ENCODE peak calls at places on chromosomes 7 and 10, in ten cellular contexts. One of them, this sample, is unnamed.
A peak's percentile ranks its signal among the peaks of the same experiment; 100 is the strongest.

GRCh38 chr7:78326870-78327269 is 528.3 kb downstream of the PHTF2 start:
- DNase-seq in hepatocyte: no peak
- DNase-seq in GM23338: no peak
- DNase-seq in CD8-positive, alpha-beta memory T cell: no peak
- DNase-seq in neural progenitor cell: no peak
- DNase-seq in upper lobe of right lung: no peak
- DNase-seq in heart left ventricle: peak; percentile 66
- DNase-seq in cardiac muscle cell: no peak
- DNase-seq in transverse colon: no peak
- DNase-seq in Caco-2: no peak
- DNase-seq in this sample: no peak

GRCh38 chr7:36630112-36630650 is 94.1 kb downstream of the AOAH start:
- DNase-seq in hepatocyte: no peak
- DNase-seq in GM23338: no peak
- DNase-seq in CD8-positive, alpha-beta memory T cell: no peak
- DNase-seq in neural progenitor cell: no peak
- DNase-seq in upper lobe of right lung: no peak
- DNase-seq in heart left ventricle: no peak
- DNase-seq in cardiac muscle cell: no peak
- DNase-seq in transverse colon: no peak
- DNase-seq in Caco-2: no peak
- DNase-seq in this sample: no peak

GRCh38 chr10:6195376-6195775 is 7.4 kb upstream of the PFKFB3 start:
- DNase-seq in hepatocyte: no peak
- DNase-seq in GM23338: no peak
- DNase-seq in CD8-positive, alpha-beta memory T cell: no peak
- DNase-seq in neural progenitor cell: no peak
- DNase-seq in upper lobe of right lung: peak; percentile 26
- DNase-seq in heart left ventricle: no peak
- DNase-seq in cardiac muscle cell: no peak
- DNase-seq in transverse colon: no peak
- DNase-seq in Caco-2: no peak
- DNase-seq in this sample: no peak

GRCh38 chr7:105790996-105791395 is 85.4 kb downstream of the ATXN7L1 start:
- DNase-seq in hepatocyte: no peak
- DNase-seq in GM23338: no peak
- DNase-seq in CD8-positive, alpha-beta memory T cell: no peak
- DNase-seq in neural progenitor cell: no peak
- DNase-seq in upper lobe of right lung: no peak
- DNase-seq in heart left ventricle: no peak
- DNase-seq in cardiac muscle cell: no peak
- DNase-seq in transverse colon: no peak
- DNase-seq in Caco-2: peak; percentile 73
- DNase-seq in this sample: no peak

GRCh38 chr7:76074972-76075370 is 27.1 kb downstream of the MDH2 start:
- DNase-seq in hepatocyte: no peak
- DNase-seq in GM23338: no peak
- DNase-seq in CD8-positive, alpha-beta memory T cell: no peak
- DNase-seq in neural progenitor cell: no peak
- DNase-seq in upper lobe of right lung: no peak
- DNase-seq in heart left ventricle: no peak
- DNase-seq in cardiac muscle cell: no peak
- DNase-seq in transverse colon: no peak
- DNase-seq in Caco-2: no peak
- DNase-seq in this sample: no peak

GRCh38 chr7:90625562-90625961 is 29.4 kb downstream of the CDK14 start:
- DNase-seq in hepatocyte: peak; percentile 78
- DNase-seq in GM23338: peak; percentile 80
- DNase-seq in CD8-positive, alpha-beta memory T cell: no peak
- DNase-seq in neural progenitor cell: peak; percentile 80
- DNase-seq in upper lobe of right lung: no peak
- DNase-seq in heart left ventricle: peak; percentile 57
- DNase-seq in cardiac muscle cell: peak; percentile 96
- DNase-seq in transverse colon: peak; percentile 11
- DNase-seq in Caco-2: peak; percentile 45
- DNase-seq in this sample: peak; percentile 86

GRCh38 chr10:78934499-78934898 is 134.3 kb upstream of the ZMIZ1 start:
- DNase-seq in hepatocyte: no peak
- DNase-seq in GM23338: no peak
- DNase-seq in CD8-positive, alpha-beta memory T cell: no peak
- DNase-seq in neural progenitor cell: no peak
- DNase-seq in upper lobe of right lung: peak; percentile 40
- DNase-seq in heart left ventricle: no peak
- DNase-seq in cardiac muscle cell: no peak
- DNase-seq in transverse colon: no peak
- DNase-seq in Caco-2: no peak
- DNase-seq in this sample: no peak

GRCh38 chr7:135843214-135843613 is 94.6 kb upstream of the FAM180A start:
- DNase-seq in hepatocyte: no peak
- DNase-seq in GM23338: no peak
- DNase-seq in CD8-positive, alpha-beta memory T cell: no peak
- DNase-seq in neural progenitor cell: no peak
- DNase-seq in upper lobe of right lung: no peak
- DNase-seq in heart left ventricle: no peak
- DNase-seq in cardiac muscle cell: no peak
- DNase-seq in transverse colon: no peak
- DNase-seq in Caco-2: no peak
- DNase-seq in this sample: no peak

GRCh38 chr10:3805791-3806381 is 20.9 kb upstream of the KLF6 start:
- DNase-seq in hepatocyte: peak; percentile 40
- DNase-seq in GM23338: no peak
- DNase-seq in CD8-positive, alpha-beta memory T cell: peak; percentile 82
- DNase-seq in neural progenitor cell: no peak
- DNase-seq in upper lobe of right lung: no peak
- DNase-seq in heart left ventricle: peak; percentile 57
- DNase-seq in cardiac muscle cell: no peak
- DNase-seq in transverse colon: peak; percentile 61
- DNase-seq in Caco-2: peak; percentile 80
- DNase-seq in this sample: no peak

GRCh38 chr7:157588271-157588589 is 251.4 kb downstream of the DNAJB6 start:
- DNase-seq in hepatocyte: no peak
- DNase-seq in GM23338: no peak
- DNase-seq in CD8-positive, alpha-beta memory T cell: no peak
- DNase-seq in neural progenitor cell: no peak
- DNase-seq in upper lobe of right lung: peak; percentile 45
- DNase-seq in heart left ventricle: no peak
- DNase-seq in cardiac muscle cell: no peak
- DNase-seq in transverse colon: no peak
- DNase-seq in Caco-2: no peak
- DNase-seq in this sample: no peak

GRCh38 chr10:1609596-1609995 is 127.7 kb downstream of the ADARB2 start:
- DNase-seq in hepatocyte: no peak
- DNase-seq in GM23338: no peak
- DNase-seq in CD8-positive, alpha-beta memory T cell: no peak
- DNase-seq in neural progenitor cell: no peak
- DNase-seq in upper lobe of right lung: no peak
- DNase-seq in heart left ventricle: no peak
- DNase-seq in cardiac muscle cell: no peak
- DNase-seq in transverse colon: no peak
- DNase-seq in Caco-2: no peak
- DNase-seq in this sample: no peak
- H3K27me3 ChIP-seq in hepatocyte: peaks cover 44% of the 10 kb centered on the region
- H3K27me3 ChIP-seq in GM23338: no peaks in the 10 kb centered on the region
- H3K27me3 ChIP-seq in CD8-positive, alpha-beta memory T cell: no peaks in the 10 kb centered on the region
- H3K27me3 ChIP-seq in neural progenitor cell: no peaks in the 10 kb centered on the region
- H3K27me3 ChIP-seq in upper lobe of right lung: peaks cover 33% of the 10 kb centered on the region
- H3K27me3 ChIP-seq in heart left ventricle: peaks cover 56% of the 10 kb centered on the region
- H3K27me3 ChIP-seq in cardiac muscle cell: peaks cover 13% of the 10 kb centered on the region
- H3K27me3 ChIP-seq in transverse colon: peaks cover 44% of the 10 kb centered on the region
- H3K27me3 ChIP-seq in Caco-2: peaks cover 2% of the 10 kb centered on the region
- H3K27me3 ChIP-seq in this sample: no peaks in the 10 kb centered on the region

DNA sequence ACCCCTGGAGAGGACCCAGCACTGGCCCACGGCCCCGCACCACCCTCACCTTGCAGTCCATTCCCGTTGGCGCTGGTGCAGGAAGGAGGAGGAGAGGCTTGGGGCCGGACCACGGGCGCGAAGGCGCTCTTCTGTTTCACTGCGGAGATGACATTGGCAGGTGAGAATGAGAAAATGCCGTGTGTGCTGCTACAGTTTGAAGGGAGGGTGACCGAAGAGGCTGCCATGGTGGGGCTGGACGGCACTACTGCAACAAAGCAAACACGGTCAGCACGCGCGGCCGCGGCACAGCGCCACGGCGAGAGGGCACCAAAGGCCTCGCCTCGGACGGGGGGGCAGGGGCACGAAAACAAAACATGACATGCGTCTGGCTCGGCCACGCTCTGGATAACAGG is 123.9 kb downstream of the EBF3 start:
- DNase-seq in hepatocyte: no peak
- DNase-seq in GM23338: no peak
- DNase-seq in CD8-positive, alpha-beta memory T cell: no peak
- DNase-seq in neural progenitor cell: no peak
- DNase-seq in upper lobe of right lung: no peak
- DNase-seq in heart left ventricle: no peak
- DNase-seq in cardiac muscle cell: no peak
- DNase-seq in transverse colon: no peak
- DNase-seq in Caco-2: no peak
- DNase-seq in this sample: no peak
- H3K36me3 ChIP-seq in hepatocyte: no peaks in the 10 kb centered on the region
- H3K36me3 ChIP-seq in GM23338: no peaks in the 10 kb centered on the region
- H3K36me3 ChIP-seq in CD8-positive, alpha-beta memory T cell: no peaks in the 10 kb centered on the region
- H3K36me3 ChIP-seq in neural progenitor cell: no peaks in the 10 kb centered on the region
- H3K36me3 ChIP-seq in upper lobe of right lung: no peaks in the 10 kb centered on the region
- H3K36me3 ChIP-seq in heart left ventricle: peaks cover 33% of the 10 kb centered on the region
- H3K36me3 ChIP-seq in cardiac muscle cell: no peaks in the 10 kb centered on the region
- H3K36me3 ChIP-seq in transverse colon: no peaks in the 10 kb centered on the region
- H3K36me3 ChIP-seq in Caco-2: no peaks in the 10 kb centered on the region
- H3K36me3 ChIP-seq in this sample: peaks cover 18% of the 10 kb centered on the region

GRCh38 chr7:101171442-101171837 is 6.1 kb upstream of the VGF start:
- DNase-seq in hepatocyte: no peak
- DNase-seq in GM23338: no peak
- DNase-seq in CD8-positive, alpha-beta memory T cell: no peak
- DNase-seq in neural progenitor cell: peak; percentile 40
- DNase-seq in upper lobe of right lung: no peak
- DNase-seq in heart left ventricle: no peak
- DNase-seq in cardiac muscle cell: no peak
- DNase-seq in transverse colon: no peak
- DNase-seq in Caco-2: no peak
- DNase-seq in this sample: no peak

GRCh38 chr7:101170617-101171441 is 5.5 kb upstream of the VGF start:
- DNase-seq in hepatocyte: no peak
- DNase-seq in GM23338: no peak
- DNase-seq in CD8-positive, alpha-beta memory T cell: no peak
- DNase-seq in neural progenitor cell: no peak
- DNase-seq in upper lobe of right lung: no peak
- DNase-seq in heart left ventricle: no peak
- DNase-seq in cardiac muscle cell: no peak
- DNase-seq in transverse colon: no peak
- DNase-seq in Caco-2: no peak
- DNase-seq in this sample: no peak

GRCh38 chr7:101172854-101173751 is 7.0 kb downstream of the NAT16 start:
- DNase-seq in hepatocyte: peak; percentile 46
- DNase-seq in GM23338: peak; percentile 51
- DNase-seq in CD8-positive, alpha-beta memory T cell: no peak
- DNase-seq in neural progenitor cell: no peak
- DNase-seq in upper lobe of right lung: peak; percentile 91
- DNase-seq in heart left ventricle: peak; percentile 73
- DNase-seq in cardiac muscle cell: no peak
- DNase-seq in transverse colon: peak; percentile 68
- DNase-seq in Caco-2: no peak
- DNase-seq in this sample: no peak

GRCh38 chr7:101173752-101174244 is 6.3 kb downstream of the NAT16 start:
- DNase-seq in hepatocyte: no peak
- DNase-seq in GM23338: peak; percentile 91
- DNase-seq in CD8-positive, alpha-beta memory T cell: peak; percentile 71
- DNase-seq in neural progenitor cell: peak; percentile 70
- DNase-seq in upper lobe of right lung: no peak
- DNase-seq in heart left ventricle: no peak
- DNase-seq in cardiac muscle cell: no peak
- DNase-seq in transverse colon: no peak
- DNase-seq in Caco-2: no peak
- DNase-seq in this sample: peak; percentile 73

DNA sequence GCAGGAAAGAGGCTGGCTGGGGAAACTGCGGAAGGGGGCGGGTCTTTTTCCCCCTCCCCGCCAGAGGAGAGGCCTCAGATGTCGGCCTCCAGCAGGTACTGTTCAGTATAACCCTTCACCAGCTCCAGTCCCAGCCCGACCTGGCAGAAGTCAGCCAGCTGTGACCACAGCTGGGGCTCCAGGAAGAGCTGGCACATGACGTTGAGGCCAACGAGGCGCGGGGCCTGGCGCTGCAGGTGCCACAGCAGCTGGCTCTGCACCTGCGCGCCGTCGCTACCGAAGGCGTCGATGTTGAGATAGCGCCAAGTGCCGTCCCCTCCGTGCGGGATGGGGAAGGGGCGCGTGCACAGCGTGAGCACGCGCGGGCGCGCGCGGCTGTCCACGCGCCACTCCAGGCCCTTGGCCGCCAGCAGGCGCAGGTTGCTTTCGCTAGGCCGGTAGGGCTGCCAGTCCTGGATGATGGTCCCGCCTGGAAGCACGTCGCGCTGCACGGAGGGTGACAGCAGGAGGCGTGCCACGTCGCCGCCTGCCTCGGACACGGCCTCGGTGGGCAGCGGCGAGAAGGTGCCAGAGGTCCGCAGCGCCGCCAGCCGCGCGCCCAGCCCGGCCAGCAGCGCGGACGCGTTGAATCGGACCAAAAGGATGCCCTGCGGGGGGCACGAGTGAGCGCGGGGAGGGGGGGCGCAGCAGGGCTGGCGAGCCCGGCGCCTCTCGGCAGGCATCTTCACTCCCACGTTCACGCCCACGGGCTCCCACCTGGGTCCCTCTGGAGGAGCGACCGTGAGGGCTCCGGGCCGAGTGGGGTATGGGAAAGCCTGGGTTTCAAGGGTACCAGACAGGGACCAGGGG is 6.9 kb upstream of the VGF start:
- DNase-seq in hepatocyte: no peak
- DNase-seq in GM23338: peak; percentile 87
- DNase-seq in CD8-positive, alpha-beta memory T cell: no peak
- DNase-seq in neural progenitor cell: peak; percentile 62
- DNase-seq in upper lobe of right lung: no peak
- DNase-seq in heart left ventricle: no peak
- DNase-seq in cardiac muscle cell: no peak
- DNase-seq in transverse colon: no peak
- DNase-seq in Caco-2: no peak
- DNase-seq in this sample: no peak
- H3K27me3 ChIP-seq in hepatocyte: peaks cover 98% of the 10 kb centered on the region
- H3K27me3 ChIP-seq in GM23338: peaks cover 100% of the 10 kb centered on the region
- H3K27me3 ChIP-seq in CD8-positive, alpha-beta memory T cell: peaks cover 97% of the 10 kb centered on the region
- H3K27me3 ChIP-seq in neural progenitor cell: peaks cover 100% of the 10 kb centered on the region
- H3K27me3 ChIP-seq in upper lobe of right lung: peaks cover 100% of the 10 kb centered on the region
- H3K27me3 ChIP-seq in heart left ventricle: peaks cover 99% of the 10 kb centered on the region
- H3K27me3 ChIP-seq in cardiac muscle cell: peaks cover 100% of the 10 kb centered on the region
- H3K27me3 ChIP-seq in transverse colon: peaks cover 100% of the 10 kb centered on the region
- H3K27me3 ChIP-seq in Caco-2: peaks cover 10% of the 10 kb centered on the region
- H3K27me3 ChIP-seq in this sample: peaks cover 71% of the 10 kb centered on the region

DNA sequence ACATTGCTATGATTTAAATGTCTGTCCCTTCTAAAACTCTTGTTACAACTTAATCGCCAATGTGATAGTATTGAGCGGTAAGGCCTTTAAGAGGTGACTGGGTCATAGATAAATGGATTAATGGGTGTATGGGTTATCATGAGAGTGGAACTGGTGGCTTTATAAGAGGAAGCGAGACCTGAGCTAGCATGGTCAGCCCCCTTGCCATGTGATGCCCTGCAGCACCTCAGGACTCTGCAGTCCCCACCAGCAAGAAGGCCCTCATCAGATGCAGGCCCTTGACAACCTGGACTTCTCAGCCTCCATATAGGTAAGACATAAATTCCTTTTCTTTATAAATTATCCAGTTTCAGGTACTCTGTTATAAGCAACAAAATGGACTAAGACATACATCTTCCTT is 15.6 kb downstream of the PARP12 start:
- DNase-seq in hepatocyte: no peak
- DNase-seq in GM23338: no peak
- DNase-seq in CD8-positive, alpha-beta memory T cell: no peak
- DNase-seq in neural progenitor cell: no peak
- DNase-seq in upper lobe of right lung: no peak
- DNase-seq in heart left ventricle: no peak
- DNase-seq in cardiac muscle cell: no peak
- DNase-seq in transverse colon: no peak
- DNase-seq in Caco-2: no peak
- DNase-seq in this sample: no peak
- H3K36me3 ChIP-seq in hepatocyte: no peaks in the 10 kb centered on the region
- H3K36me3 ChIP-seq in GM23338: no peaks in the 10 kb centered on the region
- H3K36me3 ChIP-seq in CD8-positive, alpha-beta memory T cell: no peaks in the 10 kb centered on the region
- H3K36me3 ChIP-seq in neural progenitor cell: no peaks in the 10 kb centered on the region
- H3K36me3 ChIP-seq in upper lobe of right lung: peaks cover 35% of the 10 kb centered on the region
- H3K36me3 ChIP-seq in heart left ventricle: peaks cover 76% of the 10 kb centered on the region
- H3K36me3 ChIP-seq in cardiac muscle cell: no peaks in the 10 kb centered on the region
- H3K36me3 ChIP-seq in transverse colon: no peaks in the 10 kb centered on the region
- H3K36me3 ChIP-seq in Caco-2: no peaks in the 10 kb centered on the region
- H3K36me3 ChIP-seq in this sample: no peaks in the 10 kb centered on the region

This sample was measured in HAP-1.